ENCODE peak calls at places on chromosomes 7 and 10, in eight cellular contexts. Y is WTC11; Z is stimulated activated CD4-positive, alpha-beta T cell treated with anti-CD3 and anti-CD28 coated beads, Interleukin-1b, Interleukin-23, amount 100 ng/mL, for 1 hour; A is myocyte; C is activated CD4-positive, alpha-beta T cell treated with anti-CD3 and anti-CD28 coated beads, Interleukin-2, amount 10 ng/mL, durations not matched to agents 7 days and 5 days; U is AG09309; G is activated T-helper 9 cell treated with anti-CD3 and anti-CD28 coated beads, Interleukin-2, amount 50 U/mL, for 16 hours; K is stimulated activated CD8-positive, alpha-beta memory T cell treated with anti-CD3 and anti-CD28 coated beads, Interleukin-15, amount 100 ng/mL, for 4 hours. W is an unnamed sample.

GRCh38 chr7:7688956-7689355 is 29.5 kb downstream of the RPA3 start:
- DNase-seq in U (no peak), K (no peak), C (no peak), Z (no peak), G (no peak), Y (no peak), A (no peak), W (no peak)

GRCh38 chr10:122894261-122894944 is 15.0 kb upstream of the FAM24B start:
- DNase-seq in A (no peak), K (no peak), C (no peak), Y (no peak), Z (no peak), U (no peak), G (no peak), W (no peak)

GRCh38 chr7:105806592-105807266 is 69.7 kb downstream of the ATXN7L1 start:
- DNase-seq in Y (no peak), K (peak; percentile 59), G (peak; percentile 50), Z (peak; percentile 40), C (peak; percentile 61), U (no peak), A (peak; percentile 82), W (no peak)

GRCh38 chr10:79179404-79180309 is 110.9 kb downstream of the ZMIZ1 start:
- DNase-seq in G (no peak), K (no peak), U (no peak), Z (no peak), Y (peak; percentile 56), C (no peak), A (no peak), W (peak; percentile 84)

GRCh38 chr10:110279062-110279986 is 25.4 kb downstream of the SMNDC1 start:
- DNase-seq in C (peak; percentile 59), K (no peak), A (peak; percentile 75), U (peak; percentile 14), G (peak; percentile 11), Y (peak; percentile 20), Z (no peak), W (peak; percentile 64)

GRCh38 chr7:29623976-29624375 is 60.3 kb downstream of the PRR15 start:
- DNase-seq in Y (no peak), G (no peak), A (no peak), C (no peak), K (no peak), Z (no peak), U (no peak), W (no peak)

GRCh38 chr7:641269-641671 is 85.2 kb upstream of the DNAAF5 start:
- DNase-seq in G (no peak), A (peak; percentile 64), U (no peak), K (no peak), C (no peak), Y (no peak), Z (no peak), W (no peak)

GRCh38 chr10:110460111-110460809 is 37.4 kb upstream of the DUSP5 start:
- DNase-seq in G (peak; percentile 22), A (peak; percentile 89), C (no peak), U (no peak), Y (no peak), Z (peak; percentile 14), K (peak; percentile 67), W (peak; percentile 45)

GRCh38 chr7:129609666-129610065 is 1.9 kb upstream of the NRF1 start:
- DNase-seq in A (peak; percentile 73), Y (no peak), U (no peak), Z (no peak), K (no peak), G (no peak), C (no peak), W (no peak)

GRCh38 chr7:87596696-87597095 is 4.0 kb downstream of the ABCB1 start:
- DNase-seq in U (no peak), A (no peak), Z (no peak), K (no peak), G (no peak), Y (no peak), C (no peak), W (no peak)

GRCh38 chr7:50775826-50776225 is 6.9 kb downstream of the GRB10 start:
- DNase-seq in A (no peak), G (no peak), Y (no peak), Z (no peak), K (no peak), U (no peak), C (no peak), W (no peak)

GRCh38 chr10:49240946-49241345 is 52.8 kb upstream of the TMEM273 start:
- DNase-seq in G (no peak), Z (no peak), Y (no peak), K (no peak), U (no peak), C (no peak), A (no peak), W (no peak)

GRCh38 chr10:3619276-3619675 is 165.7 kb downstream of the KLF6 start:
- DNase-seq in G (no peak), C (no peak), Z (no peak), U (no peak), K (no peak), Y (no peak), A (no peak), W (no peak)

GRCh38 chr10:124731551-124731950 is 12.6 kb downstream of the FAM53B start:
- DNase-seq in Y (no peak), U (no peak), K (no peak), A (no peak), C (no peak), G (no peak), Z (no peak), W (no peak)

GRCh38 chr10:63558132-63558784 is 37.1 kb downstream of the REEP3 start:
- DNase-seq in G (no peak), C (no peak), A (no peak), K (no peak), Y (no peak), U (no peak), Z (no peak), W (no peak)

GRCh38 chr7:49520971-49521370 is 252.5 kb upstream of the VWC2 start:
- DNase-seq in U (no peak), A (no peak), G (no peak), Y (no peak), C (no peak), Z (no peak), K (no peak), W (no peak)

GRCh38 chr7:23378996-23379395 is 79.9 kb downstream of the MALSU1 start:
- DNase-seq in G (no peak), A (no peak), C (no peak), Y (no peak), Z (no peak), U (no peak), K (no peak), W (no peak)

GRCh38 chr10:61314273-61314672 is 138.9 kb downstream of the TMEM26 start:
- DNase-seq in G (no peak), K (no peak), C (no peak), A (no peak), Z (no peak), U (no peak), Y (no peak), W (no peak)

GRCh38 chr10:114925675-114926204 is 12.3 kb upstream of the TRUB1 start:
- DNase-seq in K (no peak), C (no peak), G (no peak), U (no peak), A (peak; percentile 59), Z (no peak), Y (no peak), W (peak; percentile 53)

GRCh38 chr10:131157899-131158298 is 153.6 kb downstream of the TCERG1L start:
- DNase-seq in K (no peak), G (no peak), U (no peak), C (no peak), Y (no peak), A (no peak), Z (no peak), W (no peak)

GRCh38 chr10:66192162-66192834 is 733.5 kb upstream of the LRRTM3 start:
- DNase-seq in A (no peak), K (no peak), Z (no peak), U (no peak), C (no peak), G (no peak), Y (no peak), W (no peak)

GRCh38 chr7:92747041-92747835 is 89.1 kb downstream of the CDK6 start:
- DNase-seq in U (no peak), A (no peak), C (no peak), K (no peak), G (no peak), Y (no peak), Z (no peak), W (no peak)

GRCh38 chr7:105530126-105530525 is 1.9 kb upstream of the RINT1 start:
- DNase-seq in Z (no peak), A (no peak), G (no peak), Y (no peak), U (no peak), K (no peak), C (no peak), W (no peak)

GRCh38 chr10:110898391-110898790 is 20.6 kb downstream of the BBIP1 start:
- DNase-seq in K (no peak), A (no peak), C (no peak), G (no peak), Y (no peak), Z (no peak), U (no peak), W (no peak)

GRCh38 chr7:104963991-104964385 is 50.0 kb upstream of the KMT2E start:
- DNase-seq in C (no peak), A (no peak), K (no peak), Z (no peak), G (no peak), U (no peak), Y (no peak), W (no peak)

GRCh38 chr10:8844141-8844540 is 789.7 kb downstream of the GATA3 start:
- DNase-seq in G (no peak), Y (no peak), U (no peak), A (no peak), C (no peak), K (no peak), Z (no peak), W (no peak)

GRCh38 chr10:10294801-10295515 is 722.7 kb upstream of the CELF2 start:
- DNase-seq in K (no peak), A (no peak), G (no peak), Y (peak; percentile 14), C (no peak), Z (no peak), U (no peak), W (no peak)